ENCODE peak calls at places on chromosomes 2 and 18, in nine cellular contexts. One of them, this sample, is unnamed.
A peak's percentile ranks its signal among the peaks of the same experiment; 100 is the strongest.

GRCh38 chr2:192194065-192194865 is 468 bp downstream of the TMEFF2 start:
- DNase-seq in cardiac muscle cell: peak; percentile 45
- DNase-seq in gastrocnemius medialis: peak; percentile 1
- DNase-seq in bronchial epithelial cell: no peak
- DNase-seq in endodermal cell: peak; percentile 70
- DNase-seq in ascending aorta: no peak
- DNase-seq in hepatocyte: peak; percentile 36
- DNase-seq in glutamatergic neuron: peak; percentile 63
- DNase-seq in ovary: peak; percentile 5
- DNase-seq in this sample: peak; percentile 27

GRCh38 chr2:145635706-145636427 is 1115.9 kb upstream of the ZEB2 start:
- DNase-seq in cardiac muscle cell: no peak
- DNase-seq in gastrocnemius medialis: no peak
- DNase-seq in bronchial epithelial cell: peak; percentile 31
- DNase-seq in endodermal cell: no peak
- DNase-seq in ascending aorta: no peak
- DNase-seq in hepatocyte: no peak
- DNase-seq in glutamatergic neuron: no peak
- DNase-seq in ovary: no peak
- DNase-seq in this sample: no peak

GRCh38 chr2:199660167-199660566 is 190.8 kb downstream of the FTCDNL1 start:
- DNase-seq in cardiac muscle cell: no peak
- DNase-seq in gastrocnemius medialis: no peak
- DNase-seq in bronchial epithelial cell: no peak
- DNase-seq in endodermal cell: no peak
- DNase-seq in ascending aorta: no peak
- DNase-seq in hepatocyte: no peak
- DNase-seq in glutamatergic neuron: no peak
- DNase-seq in ovary: no peak
- DNase-seq in this sample: no peak

GRCh38 chr2:162972383-162972782 is 133.8 kb upstream of the KCNH7 start:
- DNase-seq in cardiac muscle cell: no peak
- DNase-seq in gastrocnemius medialis: no peak
- DNase-seq in bronchial epithelial cell: no peak
- DNase-seq in endodermal cell: no peak
- DNase-seq in ascending aorta: no peak
- DNase-seq in hepatocyte: no peak
- DNase-seq in glutamatergic neuron: no peak
- DNase-seq in ovary: no peak
- DNase-seq in this sample: no peak

GRCh38 chr18:51066273-51066672 is 36.3 kb downstream of the SMAD4 start:
- DNase-seq in cardiac muscle cell: no peak
- DNase-seq in gastrocnemius medialis: no peak
- DNase-seq in bronchial epithelial cell: no peak
- DNase-seq in endodermal cell: no peak
- DNase-seq in ascending aorta: no peak
- DNase-seq in hepatocyte: no peak
- DNase-seq in glutamatergic neuron: no peak
- DNase-seq in ovary: no peak
- DNase-seq in this sample: no peak

GRCh38 chr18:53701697-53702096 is 522.8 kb downstream of the MBD2 start:
- DNase-seq in cardiac muscle cell: no peak
- DNase-seq in gastrocnemius medialis: no peak
- DNase-seq in bronchial epithelial cell: no peak
- DNase-seq in endodermal cell: no peak
- DNase-seq in ascending aorta: no peak
- DNase-seq in hepatocyte: no peak
- DNase-seq in glutamatergic neuron: no peak
- DNase-seq in ovary: no peak
- DNase-seq in this sample: no peak

GRCh38 chr2:70688427-70688826 is 79.6 kb downstream of the ADD2 start:
- DNase-seq in cardiac muscle cell: no peak
- DNase-seq in gastrocnemius medialis: no peak
- DNase-seq in bronchial epithelial cell: no peak
- DNase-seq in endodermal cell: peak; percentile 20
- DNase-seq in ascending aorta: no peak
- DNase-seq in hepatocyte: no peak
- DNase-seq in glutamatergic neuron: no peak
- DNase-seq in ovary: no peak
- DNase-seq in this sample: no peak

GRCh38 chr2:68426885-68427579 is 40.1 kb downstream of the FBXO48 start:
- DNase-seq in cardiac muscle cell: no peak
- DNase-seq in gastrocnemius medialis: no peak
- DNase-seq in bronchial epithelial cell: peak; percentile 71
- DNase-seq in endodermal cell: no peak
- DNase-seq in ascending aorta: no peak
- DNase-seq in hepatocyte: no peak
- DNase-seq in glutamatergic neuron: no peak
- DNase-seq in ovary: no peak
- DNase-seq in this sample: no peak

GRCh38 chr2:181585732-181586131 is 71.2 kb downstream of the CERKL start:
- DNase-seq in cardiac muscle cell: no peak
- DNase-seq in gastrocnemius medialis: no peak
- DNase-seq in bronchial epithelial cell: no peak
- DNase-seq in endodermal cell: no peak
- DNase-seq in ascending aorta: no peak
- DNase-seq in hepatocyte: no peak
- DNase-seq in glutamatergic neuron: no peak
- DNase-seq in ovary: no peak
- DNase-seq in this sample: peak; percentile 3

GRCh38 chr2:181576431-181576830 is 80.5 kb downstream of the CERKL start:
- DNase-seq in cardiac muscle cell: peak; percentile 57
- DNase-seq in gastrocnemius medialis: no peak
- DNase-seq in bronchial epithelial cell: no peak
- DNase-seq in endodermal cell: no peak
- DNase-seq in ascending aorta: no peak
- DNase-seq in hepatocyte: peak; percentile 8
- DNase-seq in glutamatergic neuron: no peak
- DNase-seq in ovary: no peak
- DNase-seq in this sample: no peak

GRCh38 chr2:181578829-181579228 is 78.1 kb downstream of the CERKL start:
- DNase-seq in cardiac muscle cell: no peak
- DNase-seq in gastrocnemius medialis: no peak
- DNase-seq in bronchial epithelial cell: no peak
- DNase-seq in endodermal cell: no peak
- DNase-seq in ascending aorta: no peak
- DNase-seq in hepatocyte: no peak
- DNase-seq in glutamatergic neuron: no peak
- DNase-seq in ovary: no peak
- DNase-seq in this sample: no peak

GRCh38 chr2:181586569-181587076 is 70.3 kb downstream of the CERKL start:
- DNase-seq in cardiac muscle cell: no peak
- DNase-seq in gastrocnemius medialis: no peak
- DNase-seq in bronchial epithelial cell: peak; percentile 76
- DNase-seq in endodermal cell: no peak
- DNase-seq in ascending aorta: no peak
- DNase-seq in hepatocyte: peak; percentile 45
- DNase-seq in glutamatergic neuron: peak; percentile 50
- DNase-seq in ovary: no peak
- DNase-seq in this sample: peak; percentile 71

DNA sequence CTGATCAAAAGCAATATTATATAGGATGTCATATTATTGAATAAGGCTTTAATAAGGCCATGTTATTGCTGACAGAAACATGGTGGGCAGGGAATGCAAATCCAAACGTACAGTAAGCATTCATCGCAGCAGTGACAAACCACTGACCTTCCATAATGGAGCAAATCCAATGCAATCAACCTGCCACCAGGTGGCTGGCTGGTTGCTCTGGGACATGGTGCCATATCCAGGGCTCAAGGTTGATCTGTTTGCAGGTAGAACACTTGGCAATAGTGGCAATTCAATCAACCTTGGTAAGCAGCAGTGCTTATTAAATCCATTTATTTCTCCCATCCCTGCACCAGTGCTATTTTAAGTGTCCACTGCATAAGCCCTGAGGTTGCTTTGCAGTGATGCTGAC is 75.4 kb downstream of the CERKL start:
- DNase-seq in cardiac muscle cell: no peak
- DNase-seq in gastrocnemius medialis: no peak
- DNase-seq in bronchial epithelial cell: peak; percentile 4
- DNase-seq in endodermal cell: peak; percentile 70
- DNase-seq in ascending aorta: no peak
- DNase-seq in hepatocyte: no peak
- DNase-seq in glutamatergic neuron: no peak
- DNase-seq in ovary: no peak
- DNase-seq in this sample: peak; percentile 19
- TF ChIP-seq CTCF in cardiac muscle cell: no peak
- TF ChIP-seq CTCF in gastrocnemius medialis: no peak
- TF ChIP-seq CTCF in bronchial epithelial cell: peak; percentile 50
- TF ChIP-seq CTCF in endodermal cell: peak; percentile 81
- TF ChIP-seq CTCF in ascending aorta: no peak
- TF ChIP-seq CTCF in hepatocyte: no peak
- TF ChIP-seq CTCF in glutamatergic neuron: no peak
- TF ChIP-seq CTCF in ovary: no peak
- TF ChIP-seq CTCF in this sample: peak; percentile 32

GRCh38 chr2:15750822-15751221 is 159.2 kb downstream of the DDX1 start:
- DNase-seq in cardiac muscle cell: no peak
- DNase-seq in gastrocnemius medialis: no peak
- DNase-seq in bronchial epithelial cell: no peak
- DNase-seq in endodermal cell: peak; percentile 14
- DNase-seq in ascending aorta: no peak
- DNase-seq in hepatocyte: no peak
- DNase-seq in glutamatergic neuron: no peak
- DNase-seq in ovary: no peak
- DNase-seq in this sample: no peak

GRCh38 chr2:15749460-15750432 is 158.1 kb downstream of the DDX1 start:
- DNase-seq in cardiac muscle cell: no peak
- DNase-seq in gastrocnemius medialis: no peak
- DNase-seq in bronchial epithelial cell: no peak
- DNase-seq in endodermal cell: peak; percentile 38
- DNase-seq in ascending aorta: no peak
- DNase-seq in hepatocyte: no peak
- DNase-seq in glutamatergic neuron: no peak
- DNase-seq in ovary: no peak
- DNase-seq in this sample: no peak

GRCh38 chr2:15751477-15751876 is 159.8 kb downstream of the DDX1 start:
- DNase-seq in cardiac muscle cell: no peak
- DNase-seq in gastrocnemius medialis: no peak
- DNase-seq in bronchial epithelial cell: no peak
- DNase-seq in endodermal cell: peak; percentile 6
- DNase-seq in ascending aorta: no peak
- DNase-seq in hepatocyte: no peak
- DNase-seq in glutamatergic neuron: no peak
- DNase-seq in ovary: no peak
- DNase-seq in this sample: no peak

GRCh38 chr2:15748736-15749323 is 157.2 kb downstream of the DDX1 start:
- DNase-seq in cardiac muscle cell: peak; percentile 83
- DNase-seq in gastrocnemius medialis: no peak
- DNase-seq in bronchial epithelial cell: peak; percentile 28
- DNase-seq in endodermal cell: peak; percentile 93
- DNase-seq in ascending aorta: no peak
- DNase-seq in hepatocyte: peak; percentile 54
- DNase-seq in glutamatergic neuron: peak; percentile 73
- DNase-seq in ovary: no peak
- DNase-seq in this sample: peak; percentile 12

GRCh38 chr2:15750433-15750814 is 158.8 kb downstream of the DDX1 start:
- DNase-seq in cardiac muscle cell: no peak
- DNase-seq in gastrocnemius medialis: no peak
- DNase-seq in bronchial epithelial cell: no peak
- DNase-seq in endodermal cell: peak; percentile 29
- DNase-seq in ascending aorta: no peak
- DNase-seq in hepatocyte: no peak
- DNase-seq in glutamatergic neuron: no peak
- DNase-seq in ovary: no peak
- DNase-seq in this sample: no peak
- TF ChIP-seq CTCF in cardiac muscle cell: no peak
- TF ChIP-seq CTCF in gastrocnemius medialis: no peak
- TF ChIP-seq CTCF in bronchial epithelial cell: no peak
- TF ChIP-seq CTCF in endodermal cell: no peak
- TF ChIP-seq CTCF in ascending aorta: no peak
- TF ChIP-seq CTCF in hepatocyte: no peak
- TF ChIP-seq CTCF in glutamatergic neuron: no peak
- TF ChIP-seq CTCF in ovary: no peak
- TF ChIP-seq CTCF in this sample: no peak

GRCh38 chr2:189012373-189012772 is 38.2 kb downstream of the COL3A1 start:
- DNase-seq in cardiac muscle cell: no peak
- DNase-seq in gastrocnemius medialis: no peak
- DNase-seq in bronchial epithelial cell: no peak
- DNase-seq in endodermal cell: no peak
- DNase-seq in ascending aorta: no peak
- DNase-seq in hepatocyte: no peak
- DNase-seq in glutamatergic neuron: no peak
- DNase-seq in ovary: no peak
- DNase-seq in this sample: no peak

GRCh38 chr2:189013047-189013446 is 38.9 kb downstream of the COL3A1 start:
- DNase-seq in cardiac muscle cell: no peak
- DNase-seq in gastrocnemius medialis: no peak
- DNase-seq in bronchial epithelial cell: no peak
- DNase-seq in endodermal cell: no peak
- DNase-seq in ascending aorta: no peak
- DNase-seq in hepatocyte: no peak
- DNase-seq in glutamatergic neuron: no peak
- DNase-seq in ovary: no peak
- DNase-seq in this sample: no peak

GRCh38 chr2:189015378-189015777 is 41.2 kb downstream of the COL3A1 start:
- DNase-seq in cardiac muscle cell: no peak
- DNase-seq in gastrocnemius medialis: no peak
- DNase-seq in bronchial epithelial cell: no peak
- DNase-seq in endodermal cell: no peak
- DNase-seq in ascending aorta: no peak
- DNase-seq in hepatocyte: no peak
- DNase-seq in glutamatergic neuron: no peak
- DNase-seq in ovary: no peak
- DNase-seq in this sample: no peak

GRCh38 chr2:189014426-189015138 is 40.4 kb downstream of the COL3A1 start:
- DNase-seq in cardiac muscle cell: no peak
- DNase-seq in gastrocnemius medialis: no peak
- DNase-seq in bronchial epithelial cell: no peak
- DNase-seq in endodermal cell: no peak
- DNase-seq in ascending aorta: no peak
- DNase-seq in hepatocyte: peak; percentile 28
- DNase-seq in glutamatergic neuron: no peak
- DNase-seq in ovary: no peak
- DNase-seq in this sample: no peak

DNA sequence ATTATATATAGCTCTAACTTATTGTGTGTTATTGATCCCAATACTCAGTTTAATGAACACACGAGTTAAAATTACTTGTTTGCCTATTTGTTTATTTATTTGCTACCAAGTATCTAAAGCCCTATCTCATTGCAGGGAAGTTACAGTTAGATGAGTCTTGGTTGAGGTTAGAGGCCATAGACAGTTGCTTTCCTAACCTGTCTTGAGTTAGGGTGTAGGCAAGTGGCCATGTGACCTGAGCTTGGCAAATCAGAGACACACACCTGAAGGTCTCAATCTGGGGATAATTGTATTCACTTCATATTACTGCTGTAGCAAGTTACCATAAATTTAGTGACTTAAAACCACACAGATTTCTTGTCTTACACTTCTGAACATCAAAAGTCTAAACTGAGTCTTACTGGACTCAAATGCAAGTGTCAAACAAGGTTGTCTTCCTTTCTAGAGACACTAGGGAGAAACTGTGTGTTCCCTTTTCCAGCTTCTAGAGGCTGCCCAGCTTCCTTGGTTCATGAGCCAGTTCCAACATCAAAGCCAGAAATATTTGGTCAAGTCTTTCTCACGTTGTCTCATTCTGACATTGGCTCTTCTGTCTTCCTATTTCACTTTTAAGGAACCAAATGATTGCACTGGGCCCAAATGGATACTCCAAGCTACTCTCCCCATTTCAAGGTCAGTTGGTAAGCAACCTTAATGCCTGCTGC is 39.7 kb downstream of the COL3A1 start:
- DNase-seq in cardiac muscle cell: no peak
- DNase-seq in gastrocnemius medialis: no peak
- DNase-seq in bronchial epithelial cell: no peak
- DNase-seq in endodermal cell: no peak
- DNase-seq in ascending aorta: no peak
- DNase-seq in hepatocyte: no peak
- DNase-seq in glutamatergic neuron: no peak
- DNase-seq in ovary: no peak
- DNase-seq in this sample: no peak
- TF ChIP-seq CTCF in cardiac muscle cell: no peak
- TF ChIP-seq CTCF in gastrocnemius medialis: no peak
- TF ChIP-seq CTCF in bronchial epithelial cell: no peak
- TF ChIP-seq CTCF in endodermal cell: no peak
- TF ChIP-seq CTCF in ascending aorta: no peak
- TF ChIP-seq CTCF in hepatocyte: no peak
- TF ChIP-seq CTCF in glutamatergic neuron: no peak
- TF ChIP-seq CTCF in ovary: no peak
- TF ChIP-seq CTCF in this sample: no peak

GRCh38 chr2:73054980-73055379 is 16.5 kb downstream of the SFXN5 start:
- DNase-seq in cardiac muscle cell: no peak
- DNase-seq in gastrocnemius medialis: no peak
- DNase-seq in bronchial epithelial cell: no peak
- DNase-seq in endodermal cell: no peak
- DNase-seq in ascending aorta: no peak
- DNase-seq in hepatocyte: no peak
- DNase-seq in glutamatergic neuron: no peak
- DNase-seq in ovary: no peak
- DNase-seq in this sample: no peak
- TF ChIP-seq CTCF in cardiac muscle cell: no peak
- TF ChIP-seq CTCF in gastrocnemius medialis: no peak
- TF ChIP-seq CTCF in bronchial epithelial cell: no peak
- TF ChIP-seq CTCF in endodermal cell: no peak
- TF ChIP-seq CTCF in ascending aorta: no peak
- TF ChIP-seq CTCF in hepatocyte: no peak
- TF ChIP-seq CTCF in glutamatergic neuron: no peak
- TF ChIP-seq CTCF in ovary: no peak
- TF ChIP-seq CTCF in this sample: no peak

This sample was measured in Calu3.